ENCODE peak calls at places on chromosome 19, in six cellular contexts. U is K562, G is A549, Z is upper lobe of left lung, Y is HepG2, W is ovary. O is an unnamed sample.
A peak's percentile ranks its signal among the peaks of the same experiment; 100 is the strongest.

GRCh38 chr19:47765522-47766358 is 12.8 kb upstream of the SELENOW start:
- DNase-seq in U (peak; percentile 62), G (peak; percentile 74), Z (peak; percentile 51), Y (peak; percentile 52), W (peak; percentile 61), O (peak; percentile 81)

GRCh38 chr19:41064974-41065569 is 23.2 kb upstream of the CYP2A13 start:
- DNase-seq in U (peak; percentile 66), G (peak; percentile 69), Z (no peak), Y (no peak), W (no peak), O (no peak)

GRCh38 chr19:32751066-32751465 is 31.5 kb downstream of the TDRD12 start:
- DNase-seq in U (no peak), G (no peak), Z (no peak), Y (no peak), W (no peak), O (no peak)

GRCh38 chr19:16509141-16510061 is 13.2 kb downstream of the C19orf44 start:
- DNase-seq in U (no peak), G (no peak), Z (no peak), Y (no peak), W (no peak), O (no peak)

GRCh38 chr19:5145521-5146511 is 176.9 kb downstream of the KDM4B start:
- DNase-seq in U (no peak), G (no peak), Z (no peak), Y (no peak), W (peak; percentile 21), O (no peak)

GRCh38 chr19:16064209-16064889 is 11.9 kb upstream of the TPM4 start:
- DNase-seq in U (no peak), G (no peak), Z (no peak), Y (no peak), W (no peak), O (no peak)

GRCh38 chr19:16860996-16861395 is 27.8 kb upstream of the F2RL3 start:
- DNase-seq in U (no peak), G (no peak), Z (no peak), Y (no peak), W (no peak), O (no peak)

GRCh38 chr19:50975766-50976165 is 6.4 kb upstream of the KLK6 start:
- DNase-seq in U (no peak), G (peak; percentile 45), Z (peak; percentile 45), Y (no peak), W (no peak), O (no peak)

GRCh38 chr19:52626915-52627314 is 11.2 kb downstream of the ZNF83 start:
- DNase-seq in U (peak; percentile 39), G (no peak), Z (no peak), Y (no peak), W (no peak), O (no peak)

DNA sequence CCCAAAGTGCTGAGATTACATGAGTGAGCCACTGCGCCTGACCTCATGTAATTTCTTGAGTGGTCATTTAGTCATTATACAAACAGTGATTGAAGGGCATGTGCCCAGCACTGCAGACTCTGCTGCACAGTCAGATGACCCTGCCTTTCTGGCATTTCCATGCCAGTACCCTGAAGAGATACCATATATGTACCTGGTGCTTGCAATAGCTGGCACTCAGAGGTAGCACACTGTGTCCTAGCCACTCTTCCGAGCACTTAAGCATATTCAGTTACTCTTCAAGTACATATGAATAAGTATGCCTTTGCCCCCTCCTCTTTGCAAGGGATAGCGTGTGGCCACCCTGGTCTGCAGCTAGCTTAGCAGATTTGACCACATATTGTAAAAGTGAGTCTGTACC is 15.5 kb downstream of the STX10 start:
- DNase-seq in U (no peak), G (no peak), Z (peak; percentile 88), Y (no peak), W (no peak), O (no peak)
- TF ChIP-seq EP300 in U (no peak), G (no peak), Z (no peak), Y (no peak), W (no peak), O (peak; percentile 43)

DNA sequence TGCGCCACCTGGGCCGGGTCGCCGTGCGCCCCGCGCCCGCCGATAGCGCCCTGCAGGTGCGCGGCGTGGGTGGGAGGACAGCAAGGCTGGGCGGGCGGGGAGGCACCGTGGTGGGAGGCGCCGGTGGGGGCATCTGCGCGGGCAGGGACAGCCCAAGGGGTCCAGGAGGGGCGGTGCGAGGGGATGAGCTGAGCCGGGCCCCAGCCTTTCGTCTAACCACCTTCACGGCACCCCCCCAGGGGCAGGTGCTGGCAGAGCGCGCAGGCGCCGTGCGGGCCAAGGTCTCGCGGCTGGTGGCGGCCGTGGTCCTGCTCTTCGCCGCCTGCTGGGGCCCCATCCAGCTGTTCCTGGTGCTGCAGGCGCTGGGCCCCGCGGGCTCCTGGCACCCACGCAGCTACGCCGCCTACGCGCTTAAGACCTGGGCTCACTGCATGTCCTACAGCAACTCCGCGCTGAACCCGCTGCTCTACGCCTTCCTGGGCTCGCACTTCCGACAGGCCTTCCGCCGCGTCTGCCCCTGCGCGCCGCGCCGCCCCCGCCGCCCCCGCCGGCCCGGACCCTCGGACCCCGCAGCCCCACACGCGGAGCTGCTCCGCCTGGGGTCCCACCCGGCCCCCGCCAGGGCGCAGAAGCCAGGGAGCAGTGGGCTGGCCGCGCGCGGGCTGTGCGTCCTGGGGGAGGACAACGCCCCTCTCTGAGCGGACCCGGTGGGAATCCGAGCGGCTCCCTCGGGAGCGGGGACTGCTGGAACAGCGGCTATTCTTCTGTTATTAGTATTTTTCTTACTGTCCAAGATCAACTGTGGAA is 3.1 kb downstream of the KISS1R start:
- DNase-seq in U (no peak), G (no peak), Z (no peak), Y (no peak), W (no peak), O (no peak)
- H3K4me3 ChIP-seq in U (no peak overlapping the region), G (no peak overlapping the region), Z (peak overlapping the region; percentile 30), Y (no peak overlapping the region), W (no peak overlapping the region), O (peak overlapping the region; percentile 9)

DNA sequence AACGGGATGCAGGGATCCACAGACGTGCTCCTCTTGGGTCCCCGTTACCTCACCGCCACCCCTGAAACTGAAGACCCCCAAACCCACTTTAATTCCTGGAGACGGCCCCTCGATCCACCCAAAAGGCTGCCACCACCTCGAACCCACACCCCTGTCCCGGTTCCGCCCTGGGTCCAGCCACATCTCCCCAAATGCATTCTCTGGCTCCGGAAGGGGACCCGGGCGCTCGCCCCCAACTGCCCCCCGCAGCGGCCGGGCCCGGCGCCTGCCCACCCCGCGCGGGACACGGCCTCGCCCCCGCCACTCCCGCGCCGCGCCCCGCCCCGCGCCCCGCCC is 217 bp upstream of the FSTL3 start:
- DNase-seq in U (no peak), G (no peak), Z (no peak), Y (no peak), W (no peak), O (no peak)
- H3K27ac ChIP-seq in U (no peak overlapping the region), G (peak overlapping the region; percentile 99), Z (peak overlapping the region; percentile 65), Y (no peak overlapping the region), W (peak overlapping the region; percentile 70), O (peak overlapping the region; percentile 99)

GRCh38 chr19:35708391-35708790 is 4.0 kb downstream of the ZBTB32 start:
- DNase-seq in U (no peak), G (no peak), Z (no peak), Y (no peak), W (no peak), O (no peak)

GRCh38 chr19:35696835-35697234 is 7.5 kb upstream of the ZBTB32 start:
- DNase-seq in U (no peak), G (no peak), Z (no peak), Y (peak; percentile 79), W (no peak), O (no peak)

GRCh38 chr19:35703343-35703742 is 1.0 kb upstream of the ZBTB32 start:
- DNase-seq in U (no peak), G (peak; percentile 50), Z (no peak), Y (no peak), W (no peak), O (no peak)

GRCh38 chr19:35704218-35704617 is at the start of gene ZBTB32:
- DNase-seq in U (peak; percentile 95), G (no peak), Z (no peak), Y (no peak), W (peak; percentile 26), O (no peak)

GRCh38 chr19:35702223-35703012 is 1.9 kb upstream of the ZBTB32 start:
- DNase-seq in U (peak; percentile 98), G (peak; percentile 100), Z (peak; percentile 100), Y (peak; percentile 96), W (peak; percentile 95), O (peak; percentile 98)
- TF ChIP-seq EP300 in U (no peak), G (no peak), Z (no peak), Y (no peak), W (no peak), O (no peak)

GRCh38 chr19:19475845-19476828 is 39.2 kb downstream of the TSSK6 start:
- DNase-seq in U (peak; percentile 34), G (peak; percentile 44), Z (no peak), Y (peak; percentile 16), W (no peak), O (no peak)
- H3K4me3 ChIP-seq in U (no peak overlapping the region), G (no peak overlapping the region), Z (no peak overlapping the region), Y (no peak overlapping the region), W (no peak overlapping the region), O (no peak overlapping the region)

DNA sequence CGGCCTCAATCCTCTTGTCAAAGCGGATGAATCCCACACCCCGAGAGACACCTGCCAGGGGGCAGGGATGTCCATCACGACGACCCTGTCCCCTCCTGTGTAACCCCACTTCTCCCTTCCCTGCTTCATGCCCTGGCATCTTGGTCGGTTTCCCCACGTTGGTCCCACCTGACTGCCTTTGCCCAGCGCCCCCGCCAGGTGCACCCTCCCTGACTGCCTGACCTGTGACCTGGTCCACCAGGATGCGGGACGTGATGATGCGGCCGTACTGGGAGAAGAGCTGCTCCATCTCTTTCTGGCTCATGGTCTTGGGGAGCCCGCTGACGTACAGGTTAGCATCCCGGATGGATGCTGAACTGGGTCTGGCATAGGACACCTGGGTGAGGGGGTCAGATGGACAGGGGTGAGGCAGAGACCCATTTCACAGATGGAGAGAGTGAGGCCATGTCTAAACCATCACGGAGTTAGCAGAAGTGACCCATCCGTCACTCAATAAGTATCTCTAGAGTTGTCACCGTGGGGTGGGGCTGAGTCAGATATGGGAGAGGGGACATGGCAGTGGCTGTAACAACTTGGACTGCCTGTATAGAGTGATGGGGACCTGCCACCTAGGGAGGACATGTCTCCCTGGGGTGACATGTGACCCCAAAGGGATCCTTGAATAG is 22.5 kb downstream of the ELAVL3 start:
- DNase-seq in U (peak; percentile 7), G (no peak), Z (no peak), Y (no peak), W (no peak), O (no peak)
- H3K27ac ChIP-seq in U (no peak overlapping the region), G (no peak overlapping the region), Z (no peak overlapping the region), Y (no peak overlapping the region), W (no peak overlapping the region), O (no peak overlapping the region)

GRCh38 chr19:21141787-21142464 is at the start of gene ZNF431:
- DNase-seq in U (peak; percentile 86), G (peak; percentile 94), Z (peak; percentile 96), Y (peak; percentile 95), W (peak; percentile 93), O (peak; percentile 96)
- TF ChIP-seq EP300 in U (no peak), G (no peak), Z (no peak), Y (no peak), W (no peak), O (no peak)

GRCh38 chr19:31364956-31365355 is 15.7 kb upstream of the TSHZ3 start:
- DNase-seq in U (no peak), G (no peak), Z (no peak), Y (no peak), W (no peak), O (no peak)
- H3K4me3 ChIP-seq in U (no peak overlapping the region), G (no peak overlapping the region), Z (no peak overlapping the region), Y (no peak overlapping the region), W (no peak overlapping the region), O (no peak overlapping the region)